ENCODE peak calls at places on chromosome 11, in six cellular contexts. One of them, this sample, is unnamed.

GRCh38 chr11:6734616-6735015 is 37.2 kb downstream of the OR2AG2 start:
- DNase-seq in effector memory CD8-positive, alpha-beta T cell: no peak
- DNase-seq in GM12865: no peak
- DNase-seq in A549: no peak
- DNase-seq in T-helper 17 cell: no peak
- DNase-seq in C1 segment of cervical spinal cord: no peak
- DNase-seq in this sample: no peak

GRCh38 chr11:19368726-19369364 is 128.1 kb upstream of the E2F8 start:
- DNase-seq in effector memory CD8-positive, alpha-beta T cell: no peak
- DNase-seq in C1 segment of cervical spinal cord: no peak
- DNase-seq in GM12865: no peak
- DNase-seq in T-helper 17 cell: no peak
- DNase-seq in A549: no peak
- DNase-seq in this sample: no peak

GRCh38 chr11:65433657-65434056 is 11.1 kb downstream of the NEAT1 start:
- DNase-seq in effector memory CD8-positive, alpha-beta T cell: no peak
- DNase-seq in T-helper 17 cell: no peak
- DNase-seq in GM12865: no peak
- DNase-seq in C1 segment of cervical spinal cord: no peak
- DNase-seq in A549: no peak
- DNase-seq in this sample: no peak

GRCh38 chr11:64348611-64349387 is 8.8 kb downstream of the CCDC88B start:
- DNase-seq in GM12865: no peak
- DNase-seq in effector memory CD8-positive, alpha-beta T cell: no peak
- DNase-seq in A549: no peak
- DNase-seq in C1 segment of cervical spinal cord: no peak
- DNase-seq in T-helper 17 cell: no peak
- DNase-seq in this sample: no peak

GRCh38 chr11:65551572-65552398 is 6.4 kb downstream of the LTBP3 start:
- DNase-seq in C1 segment of cervical spinal cord: no peak
- DNase-seq in A549: peak; percentile 58
- DNase-seq in effector memory CD8-positive, alpha-beta T cell: peak; percentile 48
- DNase-seq in GM12865: peak; percentile 84
- DNase-seq in T-helper 17 cell: peak; percentile 48
- DNase-seq in this sample: peak; percentile 94

GRCh38 chr11:65630215-65630614 is 7.7 kb upstream of the SIPA1 start:
- DNase-seq in GM12865: no peak
- DNase-seq in T-helper 17 cell: no peak
- DNase-seq in effector memory CD8-positive, alpha-beta T cell: no peak
- DNase-seq in A549: no peak
- DNase-seq in C1 segment of cervical spinal cord: no peak
- DNase-seq in this sample: no peak

GRCh38 chr11:83676061-83676460 is 389.9 kb upstream of the CCDC90B start:
- DNase-seq in GM12865: no peak
- DNase-seq in C1 segment of cervical spinal cord: no peak
- DNase-seq in A549: no peak
- DNase-seq in T-helper 17 cell: no peak
- DNase-seq in effector memory CD8-positive, alpha-beta T cell: no peak
- DNase-seq in this sample: no peak

GRCh38 chr11:13062115-13062514 is 53.0 kb downstream of the RASSF10 start:
- DNase-seq in GM12865: peak; percentile 57
- DNase-seq in A549: no peak
- DNase-seq in C1 segment of cervical spinal cord: no peak
- DNase-seq in effector memory CD8-positive, alpha-beta T cell: no peak
- DNase-seq in T-helper 17 cell: no peak
- DNase-seq in this sample: no peak

GRCh38 chr11:118918686-118919280 is 6.9 kb downstream of the BCL9L start:
- DNase-seq in effector memory CD8-positive, alpha-beta T cell: no peak
- DNase-seq in T-helper 17 cell: no peak
- DNase-seq in A549: no peak
- DNase-seq in GM12865: no peak
- DNase-seq in C1 segment of cervical spinal cord: no peak
- DNase-seq in this sample: no peak

GRCh38 chr11:69212121-69213110 is 56.7 kb downstream of the SMIM38 start:
- DNase-seq in T-helper 17 cell: no peak
- DNase-seq in A549: no peak
- DNase-seq in GM12865: no peak
- DNase-seq in C1 segment of cervical spinal cord: no peak
- DNase-seq in effector memory CD8-positive, alpha-beta T cell: no peak
- DNase-seq in this sample: no peak

GRCh38 chr11:127199306-127199801 is 198.8 kb upstream of the KIRREL3 start:
- DNase-seq in T-helper 17 cell: no peak
- DNase-seq in A549: no peak
- DNase-seq in GM12865: no peak
- DNase-seq in C1 segment of cervical spinal cord: no peak
- DNase-seq in effector memory CD8-positive, alpha-beta T cell: no peak
- DNase-seq in this sample: no peak